ENCODE peak calls at places on chromosomes 6 and 20, in eight cellular contexts. A, I, T, J, W, F, S and M are unnamed samples.

GRCh38 chr6:131979515-131980337 is 28.6 kb upstream of the CCN2 start:
- DNase-seq in I (peak; percentile 90), S (peak; percentile 98), T (no peak), F (no peak), A (peak; percentile 88), W (no peak), J (no peak), M (no peak)

GRCh38 chr20:51481311-51481997 is 61.1 kb downstream of the NFATC2 start:
- DNase-seq in A (no peak), I (no peak), S (no peak), F (peak; percentile 48), J (no peak), T (no peak), W (no peak), M (no peak)

GRCh38 chr20:59170406-59171349 is 7.1 kb downstream of the ZNF831 start:
- DNase-seq in F (no peak), A (no peak), J (no peak), W (no peak), S (no peak), T (no peak), I (no peak), M (no peak)

GRCh38 chr20:1509237-1509636 is 18.0 kb upstream of the SIRPB2 start:
- DNase-seq in A (peak; percentile 48), W (no peak), F (peak; percentile 19), T (no peak), J (no peak), I (no peak), S (peak; percentile 52), M (no peak)

GRCh38 chr6:121771937-121772717 is 336.7 kb downstream of the GJA1 start:
- DNase-seq in T (no peak), I (no peak), A (no peak), W (no peak), S (no peak), J (no peak), F (peak; percentile 30), M (no peak)

GRCh38 chr6:71123051-71123450 is 165.6 kb upstream of the OGFRL1 start:
- DNase-seq in F (no peak), S (no peak), W (no peak), A (peak; percentile 54), I (no peak), T (no peak), J (no peak), M (no peak)

GRCh38 chr6:41573268-41573667 is 27.1 kb downstream of the FOXP4 start:
- DNase-seq in I (no peak), J (no peak), T (no peak), S (no peak), W (no peak), A (no peak), F (no peak), M (no peak)

GRCh38 chr20:41900292-41900691 is 282.1 kb upstream of the CHD6 start:
- DNase-seq in T (no peak), J (no peak), I (no peak), S (no peak), F (no peak), W (no peak), A (no peak), M (no peak)

GRCh38 chr6:138909511-138909910 is 78.5 kb downstream of the REPS1 start:
- DNase-seq in T (no peak), W (no peak), F (no peak), J (no peak), A (no peak), I (no peak), S (no peak), M (no peak)

GRCh38 chr6:46816626-46817025 is 23.4 kb downstream of the MEP1A start:
- DNase-seq in S (no peak), I (no peak), T (no peak), W (no peak), F (no peak), A (no peak), J (no peak), M (no peak)

GRCh38 chr6:161232467-161232866 is 41.4 kb downstream of the AGPAT4 start:
- DNase-seq in S (no peak), J (no peak), F (no peak), W (no peak), A (no peak), I (no peak), T (no peak), M (no peak)

GRCh38 chr20:24773751-24774201 is 175.3 kb upstream of the CST7 start:
- DNase-seq in W (no peak), I (peak; percentile 2), F (no peak), A (peak; percentile 90), S (peak; percentile 75), J (no peak), T (no peak), M (no peak)

GRCh38 chr6:35494161-35494563 is 2.7 kb downstream of the TEAD3 start:
- DNase-seq in A (no peak), I (no peak), T (no peak), S (no peak), J (no peak), F (no peak), W (no peak), M (no peak)

GRCh38 chr6:5728726-5729434 is 277.8 kb downstream of the NRN1 start:
- DNase-seq in A (peak; percentile 53), T (no peak), I (no peak), J (no peak), W (no peak), F (no peak), S (peak; percentile 20), M (no peak)

GRCh38 chr20:48672324-48672723 is 155.5 kb downstream of the PREX1 start:
- DNase-seq in S (no peak), W (no peak), F (no peak), A (no peak), I (no peak), T (no peak), J (no peak), M (no peak)

GRCh38 chr6:90610671-90611542 is 24.0 kb upstream of the MAP3K7 start:
- DNase-seq in F (peak; percentile 57), T (no peak), S (peak; percentile 11), W (peak; percentile 36), I (no peak), J (no peak), A (no peak), M (peak; percentile 69)

GRCh38 chr6:90611996-90612690 is 25.3 kb upstream of the MAP3K7 start:
- DNase-seq in I (no peak), F (no peak), W (no peak), A (no peak), J (no peak), S (no peak), T (no peak), M (peak; percentile 7)

GRCh38 chr6:90605749-90606344 is 19.0 kb upstream of the MAP3K7 start:
- DNase-seq in F (no peak), S (no peak), W (no peak), J (no peak), T (no peak), I (no peak), A (no peak), M (no peak)

GRCh38 chr6:90610291-90610670 is 23.4 kb upstream of the MAP3K7 start:
- DNase-seq in I (no peak), S (peak; percentile 5), J (no peak), F (peak; percentile 15), T (no peak), A (no peak), W (no peak), M (peak; percentile 24)

GRCh38 chr6:90611543-90611864 is 24.6 kb upstream of the MAP3K7 start:
- DNase-seq in S (no peak), T (no peak), F (no peak), I (no peak), W (no peak), J (no peak), A (no peak), M (no peak)
- TF ChIP-seq CTCF in S (no peak), T (no peak), F (no peak), I (no peak), W (no peak), J (no peak), A (no peak), M (peak; percentile 15)

GRCh38 chr6:26660096-26660425 is 515 bp upstream of the ZNF322 start:
- DNase-seq in T (no peak), I (no peak), W (no peak), J (no peak), S (peak; percentile 37), F (peak; percentile 50), A (peak; percentile 25), M (no peak)
- TF ChIP-seq CTCF in T (no peak), I (peak; percentile 15), W (peak; percentile 37), J (no peak), S (peak; percentile 41), F (no peak), A (peak; percentile 21), M (no peak)

GRCh38 chr6:130858054-130858453 is 30.8 kb downstream of the SMLR1 start:
- DNase-seq in I (no peak), F (no peak), W (no peak), S (no peak), J (no peak), A (no peak), T (no peak), M (no peak)

GRCh38 chr6:130852844-130853554 is 25.8 kb downstream of the SMLR1 start:
- DNase-seq in S (no peak), J (no peak), F (no peak), T (no peak), W (no peak), A (no peak), I (no peak), M (no peak)

GRCh38 chr6:130849501-130850039 is 22.4 kb downstream of the SMLR1 start:
- DNase-seq in F (no peak), W (no peak), J (no peak), S (no peak), I (no peak), A (no peak), T (no peak), M (no peak)

GRCh38 chr6:130851026-130851425 is 23.8 kb downstream of the SMLR1 start:
- DNase-seq in A (peak; percentile 4), J (no peak), S (no peak), F (no peak), W (no peak), I (no peak), T (no peak), M (no peak)

GRCh38 chr6:130853555-130854183 is 26.5 kb downstream of the SMLR1 start:
- DNase-seq in A (peak; percentile 66), T (no peak), I (no peak), S (peak; percentile 36), J (no peak), F (no peak), W (no peak), M (no peak)
- TF ChIP-seq CTCF in A (no peak), T (no peak), I (no peak), S (no peak), J (no peak), F (no peak), W (no peak), M (no peak)

GRCh38 chr6:38705924-38706323 is 3.0 kb upstream of the GLO1 start:
- DNase-seq in T (no peak), I (no peak), J (no peak), F (no peak), S (no peak), W (no peak), A (no peak), M (no peak)

GRCh38 chr6:38701551-38701950 is 1.4 kb downstream of the GLO1 start:
- DNase-seq in I (no peak), W (no peak), S (no peak), J (no peak), F (no peak), A (no peak), T (no peak), M (no peak)

GRCh38 chr6:38697846-38698245 is 5.1 kb downstream of the GLO1 start:
- DNase-seq in F (no peak), T (no peak), J (no peak), S (no peak), I (no peak), W (no peak), A (no peak), M (no peak)

GRCh38 chr6:38703949-38704348 is 1.0 kb upstream of the GLO1 start:
- DNase-seq in J (no peak), T (no peak), S (no peak), W (no peak), I (no peak), A (no peak), F (no peak), M (no peak)

GRCh38 chr6:38702471-38703397 is at the start of gene GLO1:
- DNase-seq in I (peak; percentile 97), A (peak; percentile 99), S (peak; percentile 99), F (peak; percentile 98), T (peak; percentile 95), W (peak; percentile 89), J (peak; percentile 98), M (peak; percentile 93)
- TF ChIP-seq CTCF in I (no peak), A (no peak), S (no peak), F (no peak), T (peak; percentile 36), W (no peak), J (no peak), M (no peak)